ENCODE peak calls at places on chromosomes 13 and 19, in ten cellular contexts. S, I, D, X, W, C, B, R, K and A are unnamed samples.

GRCh38 chr19:11378319-11379189 is 4.1 kb downstream of the SWSAP1 start:
- DNase-seq in D (peak), B (no peak), R (peak), C (no peak), I (peak), W (peak), X (no peak), K (peak), S (peak), A (no peak)

GRCh38 chr13:39283062-39283461 is 244.8 kb downstream of the NHLRC3 start:
- DNase-seq in I (no peak), D (no peak), K (no peak), C (no peak), B (no peak), X (no peak), R (no peak), S (no peak), W (no peak), A (no peak)

GRCh38 chr13:97403893-97404683 is 29.9 kb upstream of the RAP2A start:
- DNase-seq in I (no peak), W (no peak), R (no peak), S (no peak), K (no peak), D (no peak), C (no peak), X (no peak), B (no peak), A (no peak)

GRCh38 chr19:45016388-45017314 is 15.4 kb downstream of the RELB start:
- DNase-seq in B (peak), R (peak), X (peak), K (peak), W (peak), C (peak), S (peak), I (peak), D (peak), A (peak)

GRCh38 chr13:24982333-24982999 is 113.5 kb upstream of the PABPC3 start:
- DNase-seq in X (no peak), S (no peak), C (no peak), W (no peak), R (no peak), B (no peak), D (no peak), I (no peak), K (no peak), A (no peak)

GRCh38 chr19:7224205-7224833 is 69.9 kb downstream of the INSR start:
- DNase-seq in B (no peak), D (no peak), R (peak), K (no peak), I (no peak), X (no peak), S (no peak), C (no peak), W (no peak), A (no peak)

GRCh38 chr19:39381910-39382611 is 8.8 kb downstream of the PAF1 start:
- DNase-seq in D (no peak), W (no peak), K (no peak), R (no peak), I (no peak), C (no peak), S (no peak), X (no peak), B (no peak), A (no peak)

GRCh38 chr19:6030214-6030507 is 52.2 kb upstream of the RANBP3 start:
- DNase-seq in B (no peak), I (no peak), D (no peak), K (no peak), R (peak), X (no peak), C (no peak), W (no peak), S (no peak), A (no peak)

GRCh38 chr19:41449079-41449864 is 6.3 kb downstream of the ERICH4 start:
- DNase-seq in D (peak), K (peak), W (peak), I (peak), C (no peak), S (peak), X (peak), R (peak), B (peak), A (peak)

GRCh38 chr13:44218501-44219240 is 155.0 kb upstream of the SERP2 start:
- DNase-seq in W (no peak), K (no peak), X (no peak), D (no peak), B (no peak), I (no peak), C (peak), S (no peak), R (peak), A (no peak)

GRCh38 chr19:43446746-43447489 is 18.5 kb downstream of the LYPD3 start:
- DNase-seq in S (peak), R (peak), I (peak), B (peak), W (peak), C (peak), X (peak), K (peak), D (peak), A (no peak)

GRCh38 chr13:98265669-98266551 is 88.8 kb upstream of the RNF113B start:
- DNase-seq in B (no peak), X (no peak), S (peak), D (no peak), I (no peak), W (no peak), R (peak), K (no peak), C (no peak), A (no peak)

GRCh38 chr19:2477732-2478191 is 1.8 kb downstream of the GADD45B start:
- DNase-seq in W (peak), X (no peak), I (no peak), K (no peak), B (peak), C (no peak), R (peak), D (no peak), S (no peak), A (no peak)

GRCh38 chr13:97549201-97549600 is 115.2 kb downstream of the RAP2A start:
- DNase-seq in B (no peak), D (no peak), W (no peak), S (no peak), C (no peak), R (no peak), K (no peak), X (no peak), I (no peak), A (no peak)

GRCh38 chr13:107421028-107421427 is 794.3 kb downstream of the LIG4 start:
- DNase-seq in R (peak), C (no peak), X (no peak), S (no peak), I (no peak), K (no peak), B (no peak), W (no peak), D (no peak), A (no peak)